ENCODE peak calls at places on chromosomes 3 and 15, in four cellular contexts. P, H, K and A are unnamed samples.
A peak's percentile ranks its signal among the peaks of the same experiment; 100 is the strongest.

GRCh38 chr3:145266368-145266767 is 894.6 kb downstream of the PLOD2 start:
- DNase-seq in P (no peak), H (no peak), K (no peak), A (no peak)

GRCh38 chr15:69193948-69194827 is 33.8 kb downstream of the GLCE start:
- DNase-seq in H (no peak), P (no peak), K (no peak), A (no peak)

GRCh38 chr3:194091141-194091540 is 44.8 kb upstream of the HES1 start:
- DNase-seq in H (no peak), P (no peak), K (no peak), A (no peak)

GRCh38 chr3:106428565-106428994 is 559.8 kb upstream of the CBLB start:
- DNase-seq in K (peak; percentile 16), H (no peak), P (no peak), A (no peak)

GRCh38 chr15:75167588-75168076 is 34.0 kb upstream of the C15orf39 start:
- DNase-seq in P (no peak), H (no peak), K (no peak), A (no peak)

GRCh38 chr15:65832549-65833364 is 36.5 kb upstream of the RAB11A start:
- DNase-seq in P (peak; percentile 68), K (peak; percentile 74), H (peak; percentile 71), A (peak; percentile 91)

GRCh38 chr15:80474751-80475295 is 70.6 kb downstream of the ARNT2 start:
- DNase-seq in H (no peak), K (no peak), P (no peak), A (no peak)

GRCh38 chr15:85580914-85581313 is 200.5 kb downstream of the AKAP13 start:
- DNase-seq in H (no peak), P (peak; percentile 18), K (no peak), A (no peak)

GRCh38 chr15:37102315-37103021 is 2.1 kb upstream of the MEIS2 start:
- DNase-seq in H (no peak), P (no peak), K (no peak), A (peak; percentile 68)

GRCh38 chr3:39234041-39234440 is 41.6 kb upstream of the XIRP1 start:
- DNase-seq in K (no peak), H (no peak), P (no peak), A (no peak)

GRCh38 chr15:34314491-34314890 is 23.1 kb downstream of the SLC12A6 start:
- DNase-seq in H (no peak), P (no peak), K (no peak), A (no peak)

GRCh38 chr15:98866503-98866902 is 141.1 kb downstream of the PGPEP1L start:
- DNase-seq in P (no peak), H (no peak), K (no peak), A (no peak)

GRCh38 chr3:99858461-99858860 is 40.8 kb downstream of the CMSS1 start:
- DNase-seq in P (no peak), H (no peak), K (no peak), A (no peak)

GRCh38 chr15:20340331-20340811 is 201.2 kb downstream of the GOLGA6L6 start:
- DNase-seq in K (peak; percentile 75), H (no peak), P (no peak), A (peak; percentile 96)
- H3K9me3 ChIP-seq in K (peaks cover 36% of the 10 kb centered on the region), H (peaks cover 18% of the 10 kb centered on the region), P (no peaks in the 10 kb centered on the region), A (no peaks in the 10 kb centered on the region)

DNA sequence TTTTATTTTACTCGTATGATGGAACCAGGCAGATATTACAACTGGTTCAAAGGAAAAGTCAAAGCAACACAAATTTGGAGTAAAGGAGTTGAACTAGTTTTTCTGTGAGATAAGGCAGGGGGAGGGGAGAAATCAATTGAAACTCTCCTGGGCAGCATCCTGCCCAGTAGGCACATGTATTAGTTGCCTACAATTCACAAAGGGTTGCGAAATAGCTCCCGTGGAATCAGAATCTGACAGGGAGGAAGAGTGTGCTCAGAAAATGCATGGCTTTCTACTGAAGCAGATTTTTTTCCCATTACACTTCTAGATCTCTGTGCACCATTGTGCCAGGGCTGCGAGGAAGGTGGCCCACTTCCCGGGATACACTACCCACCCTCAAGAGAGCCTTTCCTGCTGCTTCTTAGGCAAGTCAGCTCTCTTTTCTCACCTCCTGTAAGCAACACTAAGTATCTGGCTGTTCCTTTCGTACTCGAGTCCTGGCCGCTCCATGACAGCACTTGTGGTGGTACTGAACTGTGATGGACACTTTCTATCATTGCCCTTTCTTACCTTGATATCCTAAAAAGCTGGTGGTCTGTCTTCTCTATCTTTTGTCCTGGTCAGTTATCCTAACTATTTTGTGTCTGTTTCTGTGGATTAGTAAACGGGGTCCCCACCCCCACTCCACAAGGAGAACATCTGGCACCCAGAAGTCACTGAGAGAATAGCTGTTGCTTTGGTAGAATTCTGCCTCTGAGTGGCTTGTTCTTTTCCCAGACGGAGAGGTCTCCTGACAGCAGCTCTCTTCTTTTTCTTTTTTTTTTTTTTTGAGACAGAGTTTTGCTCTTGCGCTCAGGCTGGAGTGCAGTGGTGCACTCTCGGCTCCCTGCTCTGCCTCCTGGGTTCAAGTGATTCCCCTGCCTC is 74.8 kb downstream of the RPL39L start:
- DNase-seq in P (no peak), K (no peak), H (no peak), A (no peak)
- H3K9me3 ChIP-seq in P (no peaks in the 10 kb centered on the region), K (peaks cover under 1% of the 10 kb centered on the region), H (no peaks in the 10 kb centered on the region), A (no peaks in the 10 kb centered on the region)

DNA sequence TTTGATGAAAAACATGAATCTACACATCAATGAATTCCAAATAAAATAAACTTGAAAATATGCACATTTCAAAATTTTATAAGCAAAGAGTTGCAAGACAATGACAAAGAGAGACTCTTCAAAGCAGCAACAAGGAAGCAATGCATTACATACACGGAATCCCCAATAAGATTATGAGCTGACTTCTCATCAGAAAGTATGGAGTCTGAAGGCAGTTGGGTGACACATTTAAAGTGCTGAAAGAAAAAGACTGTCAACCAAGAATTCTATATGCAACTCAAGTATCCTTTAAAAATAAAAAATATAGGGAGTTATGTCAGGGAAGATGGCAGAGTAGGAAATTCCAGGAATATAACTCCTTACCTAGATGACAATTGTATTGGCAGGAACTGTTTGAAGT is 46.5 kb upstream of the PRSS50 start:
- DNase-seq in K (no peak), P (no peak), H (no peak), A (no peak)
- H3K9me3 ChIP-seq in K (peaks cover 65% of the 10 kb centered on the region), P (no peaks in the 10 kb centered on the region), H (no peaks in the 10 kb centered on the region), A (peaks cover 12% of the 10 kb centered on the region)

GRCh38 chr15:25226360-25226759 is 212.5 kb downstream of the UBE3A start:
- DNase-seq in H (no peak), K (peak; percentile 66), P (no peak), A (no peak)

GRCh38 chr15:25228261-25228660 is 210.6 kb downstream of the UBE3A start:
- DNase-seq in P (no peak), H (no peak), K (no peak), A (no peak)

GRCh38 chr15:25220834-25221233 is 218.0 kb downstream of the UBE3A start:
- DNase-seq in H (no peak), K (no peak), P (no peak), A (no peak)

GRCh38 chr15:25224396-25224795 is 214.4 kb downstream of the UBE3A start:
- DNase-seq in H (no peak), P (no peak), K (no peak), A (no peak)
- H3K9me3 ChIP-seq in H (peaks cover 12% of the 10 kb centered on the region), P (no peaks in the 10 kb centered on the region), K (peaks cover 46% of the 10 kb centered on the region), A (no peaks in the 10 kb centered on the region)

DNA sequence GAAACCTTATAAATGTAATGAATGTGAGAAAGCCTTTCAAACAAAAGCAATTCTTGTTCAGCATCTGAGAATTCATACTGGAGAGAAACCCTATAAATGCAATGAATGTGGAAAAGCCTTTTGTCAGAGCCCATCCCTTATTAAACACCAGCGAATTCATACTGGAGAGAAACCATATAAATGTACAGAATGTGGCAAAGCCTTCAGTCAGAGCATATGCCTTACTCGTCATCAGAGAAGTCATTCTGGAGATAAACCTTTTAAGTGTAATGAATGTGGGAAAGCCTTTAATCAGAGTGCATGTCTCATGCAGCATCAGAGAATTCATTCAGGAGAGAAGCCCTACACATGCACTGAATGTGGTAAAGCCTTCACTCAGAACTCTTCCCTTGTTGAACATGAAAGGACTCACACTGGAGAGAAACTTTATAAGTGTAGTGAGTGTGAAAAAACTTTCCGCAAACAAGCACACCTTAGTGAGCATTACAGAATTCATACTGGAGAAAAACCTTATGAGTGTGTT is 5.3 kb downstream of the ZNF501 start:
- DNase-seq in K (no peak), P (no peak), H (no peak), A (no peak)
- H3K9me3 ChIP-seq in K (peaks cover 100% of the 10 kb centered on the region), P (peaks cover 11% of the 10 kb centered on the region), H (peaks cover 3% of the 10 kb centered on the region), A (peaks cover 37% of the 10 kb centered on the region)